ENCODE peak calls at places on chromosome 1, in ten cellular contexts. B is AG04450; C is hepatocyte; R is activated T-cell treated with anti-CD3 and anti-CD28 coated beads for 48 hours; G is stimulated activated CD8-positive, alpha-beta memory T cell treated with anti-CD3 and anti-CD28 coated beads, Interleukin-12 subunit alpha, Interleukin-12 subunit beta, amount 100 ng/mL, for 1 hour; O is foreskin fibroblast; P is lower lobe of right lung; Q is left cardiac atrium; M is testis; E is aorta. W is an unnamed sample.

GRCh38 chr1:2979191-2980072 is 41.8 kb upstream of the ACTRT2 start:
- DNase-seq in B (no peak), C (no peak), R (no peak), G (no peak), O (no peak), P (peak), Q (no peak), M (peak), E (peak), W (no peak)

GRCh38 chr1:209485167-209485566 is 98.3 kb upstream of the CAMK1G start:
- DNase-seq in B (no peak), C (peak), R (no peak), G (no peak), O (peak), P (no peak), Q (peak), M (peak), E (no peak), W (no peak)

GRCh38 chr1:214569357-214570004 is 18.1 kb upstream of the PTPN14 start:
- DNase-seq in B (no peak), C (no peak), R (no peak), G (no peak), O (peak), P (no peak), Q (no peak), M (no peak), E (no peak), W (no peak)

GRCh38 chr1:16979475-16980327 is 719 bp downstream of the MFAP2 start:
- DNase-seq in B (no peak), C (peak), R (no peak), G (no peak), O (peak), P (no peak), Q (no peak), M (peak), E (no peak), W (no peak)

GRCh38 chr1:21337459-21337930 is 47.2 kb upstream of the ECE1 start:
- DNase-seq in B (no peak), C (no peak), R (no peak), G (no peak), O (no peak), P (no peak), Q (no peak), M (no peak), E (no peak), W (no peak)

GRCh38 chr1:185824106-185824505 is 89.9 kb downstream of the HMCN1 start:
- DNase-seq in B (no peak), C (no peak), R (no peak), G (no peak), O (peak), P (no peak), Q (no peak), M (no peak), E (no peak), W (no peak)

GRCh38 chr1:74641876-74642275 is 31.7 kb downstream of the ERICH3 start:
- DNase-seq in B (no peak), C (no peak), R (no peak), G (no peak), O (no peak), P (no peak), Q (no peak), M (no peak), E (no peak), W (no peak)

GRCh38 chr1:228332797-228333738 is 73.6 kb downstream of the TRIM11 start:
- DNase-seq in B (no peak), C (no peak), R (no peak), G (no peak), O (no peak), P (peak), Q (no peak), M (no peak), E (peak), W (no peak)

GRCh38 chr1:248825136-248825535 is 579 bp downstream of the SH3BP5L start:
- DNase-seq in B (no peak), C (no peak), R (no peak), G (no peak), O (peak), P (no peak), Q (no peak), M (no peak), E (no peak), W (no peak)

GRCh38 chr1:200379431-200379755 is 30.4 kb downstream of the ZNF281 start:
- DNase-seq in B (peak), C (peak), R (no peak), G (no peak), O (peak), P (no peak), Q (no peak), M (no peak), E (no peak), W (peak)

GRCh38 chr1:240800291-240800690 is 188.3 kb upstream of the GREM2 start:
- DNase-seq in B (no peak), C (no peak), R (no peak), G (no peak), O (no peak), P (no peak), Q (no peak), M (no peak), E (no peak), W (no peak)

GRCh38 chr1:202275061-202275770 is 66.5 kb downstream of the UBE2T start:
- DNase-seq in B (no peak), C (no peak), R (no peak), G (no peak), O (no peak), P (no peak), Q (no peak), M (no peak), E (no peak), W (no peak)